ENCODE peak calls at places on chromosomes 13 and 19, in seven cellular contexts. One of them, this sample, is unnamed.

GRCh38 chr13:82147526-82147925 is 1734.7 kb downstream of the SLITRK1 start:
- DNase-seq in kidney: no peak
- DNase-seq in astrocyte of the spinal cord: no peak
- DNase-seq in upper lobe of left lung: no peak
- DNase-seq in CD8-positive, alpha-beta T cell: no peak
- DNase-seq in RWPE1: no peak
- DNase-seq in HFF-Myc: no peak
- DNase-seq in this sample: no peak

GRCh38 chr13:97339019-97339988 is 94.7 kb upstream of the RAP2A start:
- DNase-seq in RWPE1: no peak
- DNase-seq in CD8-positive, alpha-beta T cell: no peak
- DNase-seq in HFF-Myc: peak
- DNase-seq in upper lobe of left lung: peak
- DNase-seq in kidney: no peak
- DNase-seq in astrocyte of the spinal cord: peak
- DNase-seq in this sample: peak

GRCh38 chr19:35043906-35044305 is 2.4 kb downstream of the HPN start:
- DNase-seq in RWPE1: no peak
- DNase-seq in astrocyte of the spinal cord: no peak
- DNase-seq in kidney: no peak
- DNase-seq in CD8-positive, alpha-beta T cell: no peak
- DNase-seq in upper lobe of left lung: no peak
- DNase-seq in HFF-Myc: no peak
- DNase-seq in this sample: no peak

GRCh38 chr13:33798023-33798422 is 19.9 kb upstream of the RFC3 start:
- DNase-seq in HFF-Myc: no peak
- DNase-seq in astrocyte of the spinal cord: no peak
- DNase-seq in RWPE1: no peak
- DNase-seq in upper lobe of left lung: no peak
- DNase-seq in CD8-positive, alpha-beta T cell: no peak
- DNase-seq in kidney: no peak
- DNase-seq in this sample: no peak

GRCh38 chr13:75258159-75258782 is 223.7 kb downstream of the TBC1D4 start:
- DNase-seq in upper lobe of left lung: no peak
- DNase-seq in kidney: no peak
- DNase-seq in CD8-positive, alpha-beta T cell: no peak
- DNase-seq in HFF-Myc: peak
- DNase-seq in astrocyte of the spinal cord: peak
- DNase-seq in RWPE1: peak
- DNase-seq in this sample: peak

GRCh38 chr13:51733656-51734334 is 70.2 kb downstream of the DHRS12 start:
- DNase-seq in kidney: no peak
- DNase-seq in upper lobe of left lung: no peak
- DNase-seq in astrocyte of the spinal cord: no peak
- DNase-seq in HFF-Myc: no peak
- DNase-seq in CD8-positive, alpha-beta T cell: no peak
- DNase-seq in RWPE1: peak
- DNase-seq in this sample: no peak

GRCh38 chr13:97753269-97753668 is 200.2 kb upstream of the IPO5 start:
- DNase-seq in RWPE1: no peak
- DNase-seq in upper lobe of left lung: no peak
- DNase-seq in astrocyte of the spinal cord: no peak
- DNase-seq in HFF-Myc: no peak
- DNase-seq in CD8-positive, alpha-beta T cell: no peak
- DNase-seq in kidney: no peak
- DNase-seq in this sample: no peak

GRCh38 chr13:75647126-75647784 is 11.1 kb downstream of the LMO7 start:
- DNase-seq in RWPE1: no peak
- DNase-seq in upper lobe of left lung: no peak
- DNase-seq in HFF-Myc: no peak
- DNase-seq in kidney: no peak
- DNase-seq in CD8-positive, alpha-beta T cell: no peak
- DNase-seq in astrocyte of the spinal cord: no peak
- DNase-seq in this sample: no peak

GRCh38 chr19:16588089-16588823 is 16.0 kb upstream of the SLC35E1 start:
- DNase-seq in astrocyte of the spinal cord: peak
- DNase-seq in kidney: no peak
- DNase-seq in HFF-Myc: no peak
- DNase-seq in upper lobe of left lung: peak
- DNase-seq in CD8-positive, alpha-beta T cell: peak
- DNase-seq in RWPE1: no peak
- DNase-seq in this sample: no peak

GRCh38 chr19:12913011-12913561 is 6.0 kb downstream of the SYCE2 start:
- DNase-seq in upper lobe of left lung: peak
- DNase-seq in RWPE1: no peak
- DNase-seq in CD8-positive, alpha-beta T cell: no peak
- DNase-seq in astrocyte of the spinal cord: peak
- DNase-seq in HFF-Myc: no peak
- DNase-seq in kidney: peak
- DNase-seq in this sample: peak

GRCh38 chr19:48470281-48470680 is 1.1 kb downstream of the CYTH2 start:
- DNase-seq in kidney: no peak
- DNase-seq in RWPE1: no peak
- DNase-seq in CD8-positive, alpha-beta T cell: no peak
- DNase-seq in upper lobe of left lung: no peak
- DNase-seq in astrocyte of the spinal cord: no peak
- DNase-seq in HFF-Myc: no peak
- DNase-seq in this sample: no peak

GRCh38 chr13:110869805-110870706 is 44.8 kb downstream of the ANKRD10 start:
- DNase-seq in kidney: peak
- DNase-seq in CD8-positive, alpha-beta T cell: no peak
- DNase-seq in RWPE1: peak
- DNase-seq in HFF-Myc: peak
- DNase-seq in astrocyte of the spinal cord: peak
- DNase-seq in upper lobe of left lung: peak
- DNase-seq in this sample: peak

GRCh38 chr13:109787135-109787954 is 962 bp upstream of the IRS2 start:
- DNase-seq in RWPE1: no peak
- DNase-seq in upper lobe of left lung: no peak
- DNase-seq in astrocyte of the spinal cord: peak
- DNase-seq in HFF-Myc: no peak
- DNase-seq in CD8-positive, alpha-beta T cell: peak
- DNase-seq in kidney: peak
- DNase-seq in this sample: no peak

GRCh38 chr13:90867336-90867683 is 480.2 kb upstream of the MIR17HG start:
- DNase-seq in RWPE1: peak
- DNase-seq in upper lobe of left lung: peak
- DNase-seq in astrocyte of the spinal cord: peak
- DNase-seq in CD8-positive, alpha-beta T cell: no peak
- DNase-seq in kidney: peak
- DNase-seq in HFF-Myc: peak
- DNase-seq in this sample: peak
- TF ChIP-seq CTCF in RWPE1: peak
- TF ChIP-seq CTCF in upper lobe of left lung: peak
- TF ChIP-seq CTCF in astrocyte of the spinal cord: peak
- TF ChIP-seq CTCF in CD8-positive, alpha-beta T cell: no peak
- TF ChIP-seq CTCF in kidney: peak
- TF ChIP-seq CTCF in HFF-Myc: peak
- TF ChIP-seq CTCF in this sample: peak

DNA sequence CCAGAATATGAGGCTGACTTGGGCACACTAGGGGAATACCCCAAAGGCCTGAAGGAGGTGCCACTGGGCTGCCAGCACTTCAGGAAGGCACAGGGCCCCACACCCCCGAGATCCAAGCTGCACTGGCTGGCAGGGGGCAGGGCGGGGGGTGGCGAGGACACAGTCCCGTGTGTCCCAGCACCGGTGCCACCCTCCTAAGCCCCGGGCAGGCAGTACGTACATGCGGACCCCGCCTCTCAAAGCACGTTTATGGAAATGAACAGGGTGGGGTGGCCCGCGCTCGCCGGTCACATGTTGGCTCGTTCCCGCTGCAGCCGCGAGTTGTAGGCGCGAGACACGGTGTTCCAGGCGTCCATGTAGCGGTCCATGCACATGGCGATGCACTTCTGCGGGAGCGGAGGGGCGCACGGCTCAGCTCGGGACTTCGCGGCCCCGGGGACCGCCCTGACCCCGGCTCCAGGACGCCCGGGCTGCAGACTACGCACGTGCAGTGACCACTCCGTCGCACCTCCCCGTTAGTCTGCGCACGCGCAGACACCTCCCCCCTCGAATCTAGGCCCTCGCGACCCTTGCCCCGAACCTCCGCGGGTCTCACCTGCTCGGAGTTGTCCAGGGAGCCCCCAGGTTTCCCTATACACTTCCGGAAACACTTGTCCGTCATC is 594 bp downstream of the TIMM13 start:
- DNase-seq in CD8-positive, alpha-beta T cell: peak
- DNase-seq in upper lobe of left lung: peak
- DNase-seq in HFF-Myc: no peak
- DNase-seq in astrocyte of the spinal cord: no peak
- DNase-seq in RWPE1: peak
- DNase-seq in kidney: peak
- DNase-seq in this sample: no peak
- TF ChIP-seq CTCF in CD8-positive, alpha-beta T cell: no peak
- TF ChIP-seq CTCF in upper lobe of left lung: no peak
- TF ChIP-seq CTCF in HFF-Myc: no peak
- TF ChIP-seq CTCF in astrocyte of the spinal cord: no peak
- TF ChIP-seq CTCF in RWPE1: no peak
- TF ChIP-seq CTCF in kidney: no peak
- TF ChIP-seq CTCF in this sample: no peak

GRCh38 chr13:70964124-70964523 is 855.9 kb upstream of the KLHL1 start:
- DNase-seq in HFF-Myc: no peak
- DNase-seq in kidney: no peak
- DNase-seq in astrocyte of the spinal cord: no peak
- DNase-seq in RWPE1: no peak
- DNase-seq in CD8-positive, alpha-beta T cell: no peak
- DNase-seq in upper lobe of left lung: no peak
- DNase-seq in this sample: no peak
- TF ChIP-seq CTCF in HFF-Myc: no peak
- TF ChIP-seq CTCF in kidney: no peak
- TF ChIP-seq CTCF in astrocyte of the spinal cord: peak
- TF ChIP-seq CTCF in RWPE1: no peak
- TF ChIP-seq CTCF in CD8-positive, alpha-beta T cell: no peak
- TF ChIP-seq CTCF in upper lobe of left lung: no peak
- TF ChIP-seq CTCF in this sample: no peak

GRCh38 chr19:44452367-44452766 is 4.1 kb upstream of the ZNF229 start:
- DNase-seq in astrocyte of the spinal cord: no peak
- DNase-seq in RWPE1: no peak
- DNase-seq in kidney: no peak
- DNase-seq in CD8-positive, alpha-beta T cell: no peak
- DNase-seq in HFF-Myc: no peak
- DNase-seq in upper lobe of left lung: no peak
- DNase-seq in this sample: no peak
- TF ChIP-seq CTCF in astrocyte of the spinal cord: no peak
- TF ChIP-seq CTCF in RWPE1: no peak
- TF ChIP-seq CTCF in kidney: no peak
- TF ChIP-seq CTCF in CD8-positive, alpha-beta T cell: no peak
- TF ChIP-seq CTCF in HFF-Myc: no peak
- TF ChIP-seq CTCF in upper lobe of left lung: no peak
- TF ChIP-seq CTCF in this sample: no peak

DNA sequence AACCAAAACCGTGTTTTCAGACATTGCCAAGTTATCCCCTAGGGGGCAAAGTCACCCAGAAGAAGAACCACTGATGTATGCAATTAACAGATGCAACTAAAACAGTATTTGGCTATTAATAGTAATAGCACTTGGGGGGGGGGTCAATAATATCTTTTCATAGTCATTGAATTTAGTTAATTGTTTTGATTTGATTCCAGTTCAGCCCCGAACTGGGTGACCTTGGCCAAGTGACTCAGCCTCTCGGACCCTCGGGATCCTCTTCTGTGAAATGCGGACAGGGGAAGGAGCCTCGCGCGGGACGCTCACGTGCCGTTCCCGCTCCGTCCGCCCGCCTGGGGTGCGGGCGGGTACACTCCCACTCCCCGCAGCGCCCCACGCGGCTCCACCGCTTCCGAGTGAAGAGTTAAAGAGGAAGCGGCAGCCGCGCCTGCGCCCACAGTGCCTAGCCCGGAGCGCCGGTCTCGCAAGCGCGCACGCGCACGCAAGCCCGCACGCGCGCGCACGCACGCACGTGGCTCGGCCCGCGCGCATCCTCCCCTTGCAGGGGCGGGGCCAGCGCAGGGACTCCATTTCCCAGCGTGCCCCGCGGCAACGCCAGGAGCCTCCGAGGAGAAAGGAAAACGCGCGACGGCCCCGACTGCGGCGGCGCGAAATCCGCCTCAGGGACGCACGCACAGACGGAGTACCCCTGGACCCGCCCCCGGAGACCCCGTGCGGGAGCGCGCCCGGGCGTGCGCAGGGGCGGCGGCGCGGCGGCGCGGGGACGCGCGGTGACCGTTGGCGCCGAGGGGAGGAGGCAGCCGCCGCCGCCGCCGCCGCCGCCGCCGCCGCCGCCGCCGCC is at the start of gene DAZAP1:
- DNase-seq in astrocyte of the spinal cord: peak
- DNase-seq in upper lobe of left lung: peak
- DNase-seq in CD8-positive, alpha-beta T cell: peak
- DNase-seq in kidney: peak
- DNase-seq in RWPE1: peak
- DNase-seq in HFF-Myc: peak
- DNase-seq in this sample: peak
- TF ChIP-seq CTCF in astrocyte of the spinal cord: peak
- TF ChIP-seq CTCF in upper lobe of left lung: peak
- TF ChIP-seq CTCF in CD8-positive, alpha-beta T cell: peak
- TF ChIP-seq CTCF in kidney: peak
- TF ChIP-seq CTCF in RWPE1: peak
- TF ChIP-seq CTCF in HFF-Myc: peak
- TF ChIP-seq CTCF in this sample: peak

GRCh38 chr19:41646589-41647204 is 19.8 kb upstream of the CEACAM4 start:
- DNase-seq in HFF-Myc: no peak
- DNase-seq in CD8-positive, alpha-beta T cell: peak
- DNase-seq in upper lobe of left lung: no peak
- DNase-seq in RWPE1: no peak
- DNase-seq in astrocyte of the spinal cord: no peak
- DNase-seq in kidney: no peak
- DNase-seq in this sample: no peak
- TF ChIP-seq CTCF in HFF-Myc: peak
- TF ChIP-seq CTCF in CD8-positive, alpha-beta T cell: peak
- TF ChIP-seq CTCF in upper lobe of left lung: no peak
- TF ChIP-seq CTCF in RWPE1: no peak
- TF ChIP-seq CTCF in astrocyte of the spinal cord: peak
- TF ChIP-seq CTCF in kidney: no peak
- TF ChIP-seq CTCF in this sample: peak

DNA sequence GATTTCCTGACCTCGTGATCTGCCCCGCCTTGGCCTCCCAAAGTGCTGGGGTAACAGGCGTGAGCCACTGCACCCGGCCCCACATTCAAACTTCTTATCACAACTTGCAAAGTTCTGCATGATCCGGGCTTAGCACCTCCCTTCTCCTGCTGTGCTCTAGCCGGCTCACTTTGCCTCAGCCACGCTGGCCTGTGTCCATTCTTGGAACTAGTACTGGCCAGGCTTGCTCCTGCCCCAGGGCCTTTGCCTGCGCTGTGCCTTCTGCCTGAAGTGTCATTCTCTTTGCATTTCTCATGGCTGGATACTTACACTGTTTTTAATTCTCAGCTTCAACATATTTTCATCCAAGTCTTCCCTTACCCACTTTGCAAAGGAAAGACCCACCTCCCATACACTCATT is 29.9 kb downstream of the CACNG6 start:
- DNase-seq in RWPE1: no peak
- DNase-seq in upper lobe of left lung: no peak
- DNase-seq in kidney: no peak
- DNase-seq in astrocyte of the spinal cord: no peak
- DNase-seq in CD8-positive, alpha-beta T cell: no peak
- DNase-seq in HFF-Myc: no peak
- DNase-seq in this sample: no peak
- TF ChIP-seq CTCF in RWPE1: no peak
- TF ChIP-seq CTCF in upper lobe of left lung: no peak
- TF ChIP-seq CTCF in kidney: no peak
- TF ChIP-seq CTCF in astrocyte of the spinal cord: no peak
- TF ChIP-seq CTCF in CD8-positive, alpha-beta T cell: no peak
- TF ChIP-seq CTCF in HFF-Myc: no peak
- TF ChIP-seq CTCF in this sample: no peak

GRCh38 chr13:30551194-30551593 is 66.5 kb upstream of the USPL1 start:
- DNase-seq in CD8-positive, alpha-beta T cell: peak
- DNase-seq in RWPE1: peak
- DNase-seq in kidney: no peak
- DNase-seq in upper lobe of left lung: no peak
- DNase-seq in astrocyte of the spinal cord: peak
- DNase-seq in HFF-Myc: peak
- DNase-seq in this sample: no peak
- TF ChIP-seq CTCF in CD8-positive, alpha-beta T cell: peak
- TF ChIP-seq CTCF in RWPE1: peak
- TF ChIP-seq CTCF in kidney: peak
- TF ChIP-seq CTCF in upper lobe of left lung: peak
- TF ChIP-seq CTCF in astrocyte of the spinal cord: peak
- TF ChIP-seq CTCF in HFF-Myc: peak
- TF ChIP-seq CTCF in this sample: peak

This sample was measured in astrocyte of the cerebellum.